ENCODE peak calls at places on chromosomes 4 and X, in four cellular contexts. P is adipocyte, G is retina, X is DMS 273 treated with DMSO at 0.1 percent for 48 hours. O is an unnamed sample.

GRCh38 chrX:70030242-70030823 is 19.4 kb downstream of the AWAT2 start:
- DNase-seq in P (peak; percentile 67), G (peak; percentile 48), X (peak; percentile 20), O (peak; percentile 61)

GRCh38 chrX:129686422-129686948 is 31.7 kb upstream of the APLN start:
- DNase-seq in P (peak; percentile 67), G (peak; percentile 4), X (no peak), O (no peak)

GRCh38 chr4:24974252-24974580 is 56.5 kb downstream of the LGI2 start:
- DNase-seq in P (no peak), G (no peak), X (no peak), O (no peak)

GRCh38 chr4:145132521-145133098 is 34.5 kb downstream of the ABCE1 start:
- DNase-seq in P (no peak), G (no peak), X (no peak), O (no peak)

GRCh38 chr4:53541577-53542206 is 49.6 kb downstream of the LNX1 start:
- DNase-seq in P (peak; percentile 92), G (no peak), X (no peak), O (no peak)

GRCh38 chr4:165931741-165932140 is 58.7 kb downstream of the TLL1 start:
- DNase-seq in P (no peak), G (no peak), X (no peak), O (no peak)

GRCh38 chr4:56127698-56128097 is 179.0 kb downstream of the CEP135 start:
- DNase-seq in P (peak; percentile 49), G (peak; percentile 51), X (no peak), O (no peak)

GRCh38 chr4:112766422-112766821 is 129.5 kb downstream of the LARP7 start:
- DNase-seq in P (peak; percentile 80), G (no peak), X (no peak), O (peak; percentile 23)

GRCh38 chr4:2930821-2931764 is 32.1 kb downstream of the NOP14 start:
- DNase-seq in P (no peak), G (no peak), X (no peak), O (no peak)

GRCh38 chr4:151227731-151228130 is 49.2 kb upstream of the PRSS48 start:
- DNase-seq in P (peak; percentile 94), G (no peak), X (no peak), O (no peak)

GRCh38 chr4:168683595-168683994 is 186.7 kb downstream of the PALLD start:
- DNase-seq in P (peak; percentile 18), G (no peak), X (no peak), O (no peak)

GRCh38 chrX:153499876-153500275 is 5.1 kb downstream of the BGN start:
- DNase-seq in P (no peak), G (no peak), X (peak; percentile 50), O (no peak)

GRCh38 chr4:104915864-104916263 is 230.8 kb upstream of the TET2 start:
- DNase-seq in P (no peak), G (no peak), X (no peak), O (no peak)